ENCODE peak calls at places on chromosomes 7 and 10, in eight cellular contexts. One of them, this sample, is unnamed.

GRCh38 chr10:80529604-80530003 is 8.1 kb upstream of the SH2D4B start:
- DNase-seq in transverse colon: no peak
- DNase-seq in A549: no peak
- DNase-seq in stomach: no peak
- DNase-seq in suprapubic skin: no peak
- DNase-seq in esophagus muscularis mucosa: no peak
- DNase-seq in SK-N-SH: no peak
- DNase-seq in tibial nerve: no peak
- DNase-seq in this sample: peak; percentile 45

GRCh38 chr7:12637819-12638592 is 49.4 kb upstream of the ARL4A start:
- DNase-seq in suprapubic skin: no peak
- DNase-seq in A549: no peak
- DNase-seq in esophagus muscularis mucosa: no peak
- DNase-seq in stomach: no peak
- DNase-seq in tibial nerve: no peak
- DNase-seq in SK-N-SH: peak; percentile 19
- DNase-seq in transverse colon: no peak
- DNase-seq in this sample: no peak

GRCh38 chr7:5673125-5673524 is 108.3 kb downstream of the RNF216 start:
- DNase-seq in esophagus muscularis mucosa: no peak
- DNase-seq in suprapubic skin: no peak
- DNase-seq in tibial nerve: no peak
- DNase-seq in SK-N-SH: no peak
- DNase-seq in transverse colon: no peak
- DNase-seq in A549: no peak
- DNase-seq in stomach: no peak
- DNase-seq in this sample: no peak

GRCh38 chr7:95104739-95105138 is 197.3 kb downstream of the PPP1R9A start:
- DNase-seq in tibial nerve: no peak
- DNase-seq in stomach: no peak
- DNase-seq in SK-N-SH: no peak
- DNase-seq in transverse colon: no peak
- DNase-seq in A549: no peak
- DNase-seq in esophagus muscularis mucosa: no peak
- DNase-seq in suprapubic skin: no peak
- DNase-seq in this sample: no peak

GRCh38 chr7:45973725-45974532 is 52.9 kb upstream of the IGFBP3 start:
- DNase-seq in SK-N-SH: no peak
- DNase-seq in A549: no peak
- DNase-seq in tibial nerve: no peak
- DNase-seq in transverse colon: no peak
- DNase-seq in esophagus muscularis mucosa: peak; percentile 81
- DNase-seq in suprapubic skin: peak; percentile 55
- DNase-seq in stomach: no peak
- DNase-seq in this sample: no peak

GRCh38 chr7:46812047-46812672 is 769.8 kb downstream of the TNS3 start:
- DNase-seq in suprapubic skin: no peak
- DNase-seq in A549: no peak
- DNase-seq in SK-N-SH: no peak
- DNase-seq in tibial nerve: no peak
- DNase-seq in stomach: no peak
- DNase-seq in transverse colon: no peak
- DNase-seq in esophagus muscularis mucosa: no peak
- DNase-seq in this sample: no peak

GRCh38 chr10:10911471-10911921 is 106.2 kb upstream of the CELF2 start:
- DNase-seq in SK-N-SH: no peak
- DNase-seq in suprapubic skin: peak; percentile 89
- DNase-seq in stomach: peak; percentile 52
- DNase-seq in tibial nerve: peak; percentile 49
- DNase-seq in transverse colon: peak; percentile 55
- DNase-seq in esophagus muscularis mucosa: peak; percentile 94
- DNase-seq in A549: no peak
- DNase-seq in this sample: peak; percentile 81

GRCh38 chr7:108522780-108523179 is 3.2 kb downstream of the PNPLA8 start:
- DNase-seq in tibial nerve: no peak
- DNase-seq in SK-N-SH: no peak
- DNase-seq in stomach: no peak
- DNase-seq in suprapubic skin: no peak
- DNase-seq in transverse colon: no peak
- DNase-seq in esophagus muscularis mucosa: no peak
- DNase-seq in A549: no peak
- DNase-seq in this sample: no peak

GRCh38 chr10:89302628-89303027 is 782 bp downstream of the IFIT2 start:
- DNase-seq in transverse colon: no peak
- DNase-seq in stomach: no peak
- DNase-seq in tibial nerve: no peak
- DNase-seq in suprapubic skin: no peak
- DNase-seq in esophagus muscularis mucosa: no peak
- DNase-seq in A549: no peak
- DNase-seq in SK-N-SH: no peak
- DNase-seq in this sample: peak; percentile 54

GRCh38 chr10:68301790-68302502 is 29.9 kb upstream of the HNRNPH3 start:
- DNase-seq in suprapubic skin: no peak
- DNase-seq in esophagus muscularis mucosa: no peak
- DNase-seq in transverse colon: no peak
- DNase-seq in SK-N-SH: peak; percentile 59
- DNase-seq in tibial nerve: no peak
- DNase-seq in stomach: no peak
- DNase-seq in A549: peak; percentile 53
- DNase-seq in this sample: no peak

GRCh38 chr10:88743999-88744398 is 15.8 kb upstream of the LIPN start:
- DNase-seq in suprapubic skin: no peak
- DNase-seq in transverse colon: no peak
- DNase-seq in SK-N-SH: no peak
- DNase-seq in tibial nerve: no peak
- DNase-seq in stomach: no peak
- DNase-seq in A549: no peak
- DNase-seq in esophagus muscularis mucosa: no peak
- DNase-seq in this sample: no peak

GRCh38 chr7:27782849-27783248 is 42.9 kb downstream of the TAX1BP1 start:
- DNase-seq in suprapubic skin: no peak
- DNase-seq in esophagus muscularis mucosa: no peak
- DNase-seq in tibial nerve: no peak
- DNase-seq in SK-N-SH: no peak
- DNase-seq in transverse colon: no peak
- DNase-seq in A549: no peak
- DNase-seq in stomach: no peak
- DNase-seq in this sample: no peak

GRCh38 chr10:131972474-131973071 is 9.2 kb downstream of the BNIP3 start:
- DNase-seq in SK-N-SH: peak; percentile 77
- DNase-seq in transverse colon: peak; percentile 39
- DNase-seq in esophagus muscularis mucosa: no peak
- DNase-seq in tibial nerve: no peak
- DNase-seq in suprapubic skin: no peak
- DNase-seq in stomach: no peak
- DNase-seq in A549: no peak
- DNase-seq in this sample: no peak

GRCh38 chr7:129168219-129168991 is 20.0 kb upstream of the SMO start:
- DNase-seq in A549: no peak
- DNase-seq in transverse colon: no peak
- DNase-seq in stomach: no peak
- DNase-seq in tibial nerve: no peak
- DNase-seq in suprapubic skin: no peak
- DNase-seq in esophagus muscularis mucosa: no peak
- DNase-seq in SK-N-SH: no peak
- DNase-seq in this sample: no peak

GRCh38 chr7:138067774-138068173 is 8.5 kb upstream of the AKR1D1 start:
- DNase-seq in A549: no peak
- DNase-seq in esophagus muscularis mucosa: no peak
- DNase-seq in stomach: no peak
- DNase-seq in transverse colon: no peak
- DNase-seq in suprapubic skin: no peak
- DNase-seq in tibial nerve: no peak
- DNase-seq in SK-N-SH: no peak
- DNase-seq in this sample: no peak

GRCh38 chr7:30562909-30563308 is 31.8 kb upstream of the GARS1 start:
- DNase-seq in transverse colon: no peak
- DNase-seq in tibial nerve: no peak
- DNase-seq in stomach: no peak
- DNase-seq in A549: no peak
- DNase-seq in SK-N-SH: no peak
- DNase-seq in suprapubic skin: no peak
- DNase-seq in esophagus muscularis mucosa: no peak
- DNase-seq in this sample: no peak

GRCh38 chr7:139016931-139017511 is 18.8 kb downstream of the ZC3HAV1L start:
- DNase-seq in stomach: peak; percentile 65
- DNase-seq in tibial nerve: peak; percentile 33
- DNase-seq in suprapubic skin: no peak
- DNase-seq in A549: peak; percentile 95
- DNase-seq in esophagus muscularis mucosa: no peak
- DNase-seq in transverse colon: peak; percentile 63
- DNase-seq in SK-N-SH: peak; percentile 88
- DNase-seq in this sample: no peak

GRCh38 chr7:105906690-105907089 is 30.3 kb upstream of the ATXN7L1 start:
- DNase-seq in SK-N-SH: no peak
- DNase-seq in transverse colon: no peak
- DNase-seq in suprapubic skin: no peak
- DNase-seq in A549: no peak
- DNase-seq in stomach: no peak
- DNase-seq in esophagus muscularis mucosa: no peak
- DNase-seq in tibial nerve: no peak
- DNase-seq in this sample: no peak

GRCh38 chr10:130989670-130990247 is 321.8 kb downstream of the TCERG1L start:
- DNase-seq in SK-N-SH: peak; percentile 68
- DNase-seq in esophagus muscularis mucosa: peak; percentile 91
- DNase-seq in tibial nerve: no peak
- DNase-seq in suprapubic skin: no peak
- DNase-seq in A549: no peak
- DNase-seq in stomach: no peak
- DNase-seq in transverse colon: no peak
- DNase-seq in this sample: no peak

GRCh38 chr10:98340946-98341345 is 73.0 kb upstream of the LOXL4 start:
- DNase-seq in tibial nerve: no peak
- DNase-seq in A549: no peak
- DNase-seq in stomach: no peak
- DNase-seq in transverse colon: no peak
- DNase-seq in esophagus muscularis mucosa: no peak
- DNase-seq in suprapubic skin: no peak
- DNase-seq in SK-N-SH: peak; percentile 64
- DNase-seq in this sample: no peak
- TF ChIP-seq CTCF in tibial nerve: no peak
- TF ChIP-seq CTCF in A549: no peak
- TF ChIP-seq CTCF in stomach: no peak
- TF ChIP-seq CTCF in transverse colon: no peak
- TF ChIP-seq CTCF in esophagus muscularis mucosa: no peak
- TF ChIP-seq CTCF in suprapubic skin: no peak
- TF ChIP-seq CTCF in SK-N-SH: no peak
- TF ChIP-seq CTCF in this sample: no peak

GRCh38 chr10:26310361-26310760 is 93.8 kb downstream of the GAD2 start:
- DNase-seq in esophagus muscularis mucosa: no peak
- DNase-seq in transverse colon: no peak
- DNase-seq in SK-N-SH: no peak
- DNase-seq in suprapubic skin: no peak
- DNase-seq in stomach: no peak
- DNase-seq in A549: no peak
- DNase-seq in tibial nerve: no peak
- DNase-seq in this sample: no peak

GRCh38 chr10:26311383-26311940 is 94.9 kb downstream of the GAD2 start:
- DNase-seq in tibial nerve: no peak
- DNase-seq in A549: peak; percentile 6
- DNase-seq in suprapubic skin: no peak
- DNase-seq in esophagus muscularis mucosa: no peak
- DNase-seq in stomach: no peak
- DNase-seq in transverse colon: no peak
- DNase-seq in SK-N-SH: no peak
- DNase-seq in this sample: no peak
- TF ChIP-seq EP300 in tibial nerve: no peak
- TF ChIP-seq EP300 in A549: no peak
- TF ChIP-seq EP300 in suprapubic skin: no peak
- TF ChIP-seq EP300 in esophagus muscularis mucosa: no peak
- TF ChIP-seq EP300 in stomach: no peak
- TF ChIP-seq EP300 in transverse colon: no peak
- TF ChIP-seq EP300 in SK-N-SH: no peak
- TF ChIP-seq EP300 in this sample: no peak

GRCh38 chr10:95544783-95545500 is 16.2 kb downstream of the SORBS1 start:
- DNase-seq in A549: no peak
- DNase-seq in esophagus muscularis mucosa: no peak
- DNase-seq in transverse colon: no peak
- DNase-seq in tibial nerve: no peak
- DNase-seq in SK-N-SH: no peak
- DNase-seq in suprapubic skin: no peak
- DNase-seq in stomach: no peak
- DNase-seq in this sample: no peak

GRCh38 chr10:95543459-95543858 is 17.7 kb downstream of the SORBS1 start:
- DNase-seq in suprapubic skin: no peak
- DNase-seq in A549: no peak
- DNase-seq in tibial nerve: no peak
- DNase-seq in stomach: no peak
- DNase-seq in SK-N-SH: no peak
- DNase-seq in transverse colon: no peak
- DNase-seq in esophagus muscularis mucosa: no peak
- DNase-seq in this sample: no peak

GRCh38 chr10:95547791-95548435 is 13.3 kb downstream of the SORBS1 start:
- DNase-seq in esophagus muscularis mucosa: no peak
- DNase-seq in A549: no peak
- DNase-seq in suprapubic skin: no peak
- DNase-seq in SK-N-SH: no peak
- DNase-seq in transverse colon: no peak
- DNase-seq in stomach: no peak
- DNase-seq in tibial nerve: no peak
- DNase-seq in this sample: no peak

GRCh38 chr10:95547197-95547596 is 14.0 kb downstream of the SORBS1 start:
- DNase-seq in esophagus muscularis mucosa: no peak
- DNase-seq in transverse colon: peak; percentile 31
- DNase-seq in SK-N-SH: no peak
- DNase-seq in A549: no peak
- DNase-seq in suprapubic skin: no peak
- DNase-seq in stomach: no peak
- DNase-seq in tibial nerve: no peak
- DNase-seq in this sample: no peak

GRCh38 chr10:95545981-95546380 is 15.2 kb downstream of the SORBS1 start:
- DNase-seq in A549: no peak
- DNase-seq in stomach: no peak
- DNase-seq in tibial nerve: no peak
- DNase-seq in SK-N-SH: no peak
- DNase-seq in transverse colon: no peak
- DNase-seq in esophagus muscularis mucosa: no peak
- DNase-seq in suprapubic skin: no peak
- DNase-seq in this sample: no peak
- TF ChIP-seq CTCF in A549: no peak
- TF ChIP-seq CTCF in stomach: no peak
- TF ChIP-seq CTCF in tibial nerve: no peak
- TF ChIP-seq CTCF in SK-N-SH: no peak
- TF ChIP-seq CTCF in transverse colon: no peak
- TF ChIP-seq CTCF in esophagus muscularis mucosa: no peak
- TF ChIP-seq CTCF in suprapubic skin: no peak
- TF ChIP-seq CTCF in this sample: no peak

DNA sequence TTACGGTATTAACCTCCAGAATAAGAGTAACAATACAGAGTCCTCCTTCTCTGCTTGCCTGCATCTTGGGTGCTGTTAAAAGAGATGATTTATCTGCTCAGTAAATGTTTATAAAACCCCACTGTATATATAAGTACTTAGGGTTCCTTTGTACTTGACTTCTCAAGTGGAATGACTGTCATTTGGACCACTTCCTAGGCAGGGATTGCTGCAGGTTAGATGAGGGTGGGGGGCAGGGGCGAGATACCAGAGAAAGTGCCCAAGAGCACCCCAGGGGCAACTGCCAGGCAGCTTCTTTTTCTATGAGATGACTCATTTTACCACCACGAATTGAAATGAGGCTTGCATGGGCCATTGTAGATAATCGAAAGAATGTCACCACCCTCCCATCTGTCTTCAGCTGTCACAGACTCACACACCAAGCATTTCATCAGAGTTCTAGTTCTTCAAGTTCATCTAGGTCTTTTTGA is 421.9 kb upstream of the GALNT17 start:
- DNase-seq in suprapubic skin: no peak
- DNase-seq in stomach: no peak
- DNase-seq in transverse colon: no peak
- DNase-seq in SK-N-SH: no peak
- DNase-seq in esophagus muscularis mucosa: no peak
- DNase-seq in A549: no peak
- DNase-seq in tibial nerve: no peak
- DNase-seq in this sample: no peak
- TF ChIP-seq EP300 in suprapubic skin: no peak
- TF ChIP-seq EP300 in stomach: no peak
- TF ChIP-seq EP300 in transverse colon: no peak
- TF ChIP-seq EP300 in SK-N-SH: peak; percentile 86
- TF ChIP-seq EP300 in esophagus muscularis mucosa: no peak
- TF ChIP-seq EP300 in A549: no peak
- TF ChIP-seq EP300 in tibial nerve: no peak
- TF ChIP-seq EP300 in this sample: no peak

This sample was measured in upper lobe of left lung.